ENCODE peak calls at places on chromosomes 7 and 10, in ten cellular contexts. R is MV-4-11, C is glutamatergic neuron, W is KG1, N is right lobe of liver, B is NCI-H510A treated with DMSO at 0.1 percent for 48 hours, H is EL, X is LHCN-M2, E is NCI-H1105 treated with DMSO at 0.1 percent for 48 hours, T is ureter. Z is an unnamed sample.
A peak's percentile ranks its signal among the peaks of the same experiment; 100 is the strongest.

GRCh38 chr10:23368816-23369640 is 24.4 kb upstream of the C10orf67 start:
- DNase-seq in X (peak; percentile 87), W (no peak), R (peak; percentile 77), C (no peak), T (no peak), E (no peak), N (no peak), B (no peak), H (no peak), Z (no peak)

GRCh38 chr7:127150543-127150942 is 102.2 kb downstream of the GRM8 start:
- DNase-seq in R (no peak), E (no peak), N (no peak), X (no peak), B (no peak), W (no peak), H (no peak), T (no peak), C (no peak), Z (no peak)

GRCh38 chr7:157687158-157687557 is 350.4 kb downstream of the DNAJB6 start:
- DNase-seq in C (no peak), R (no peak), X (no peak), W (no peak), E (no peak), H (no peak), B (no peak), N (no peak), T (no peak), Z (no peak)

GRCh38 chr7:45915606-45916005 is 5.5 kb downstream of the IGFBP3 start:
- DNase-seq in B (no peak), N (no peak), X (no peak), W (no peak), H (no peak), T (no peak), R (no peak), C (no peak), E (no peak), Z (no peak)

GRCh38 chr10:60896033-60896432 is 48.0 kb downstream of the RHOBTB1 start:
- DNase-seq in W (no peak), H (no peak), R (no peak), B (no peak), E (no peak), T (no peak), N (no peak), C (no peak), X (peak; percentile 18), Z (no peak)

GRCh38 chr7:127628445-127628844 is 10.5 kb upstream of the PAX4 start:
- DNase-seq in C (no peak), T (no peak), R (no peak), X (no peak), H (no peak), N (no peak), E (no peak), B (no peak), W (no peak), Z (no peak)

GRCh38 chr10:71429304-71429703 is 32.6 kb downstream of the CDH23 start:
- DNase-seq in B (no peak), E (no peak), R (no peak), H (no peak), W (no peak), X (no peak), N (no peak), T (peak; percentile 23), C (no peak), Z (no peak)

GRCh38 chr10:124604214-124605000 is 139.8 kb downstream of the FAM53B start:
- DNase-seq in E (no peak), N (peak; percentile 7), C (peak; percentile 16), H (no peak), R (no peak), W (no peak), X (no peak), T (no peak), B (no peak), Z (no peak)

GRCh38 chr10:113056468-113057021 is 106.5 kb downstream of the TCF7L2 start:
- DNase-seq in H (peak; percentile 84), T (no peak), R (no peak), W (no peak), N (no peak), C (no peak), E (no peak), X (peak; percentile 54), B (no peak), Z (no peak)

GRCh38 chr10:80172896-80173295 is 32.4 kb downstream of the ANXA11 start:
- DNase-seq in N (no peak), C (no peak), E (no peak), T (peak; percentile 68), W (no peak), B (peak; percentile 59), R (no peak), H (no peak), X (no peak), Z (no peak)

GRCh38 chr7:105493196-105493927 is 28.7 kb downstream of the PUS7 start:
- DNase-seq in R (no peak), X (no peak), W (no peak), H (no peak), N (no peak), B (no peak), E (no peak), T (no peak), C (no peak), Z (no peak)

GRCh38 chr10:16030562-16030961 is 170.3 kb upstream of the MINDY3 start:
- DNase-seq in H (no peak), E (no peak), X (no peak), N (no peak), R (no peak), T (no peak), C (no peak), B (no peak), W (no peak), Z (no peak)

GRCh38 chr7:25427721-25428120 is 199.4 kb upstream of the NPVF start:
- DNase-seq in X (no peak), B (no peak), W (peak; percentile 0), C (no peak), T (no peak), H (no peak), N (no peak), R (peak; percentile 51), E (no peak), Z (no peak)

GRCh38 chr7:150369740-150370501 is 1.3 kb downstream of the REPIN1 start:
- DNase-seq in W (no peak), X (no peak), E (no peak), C (no peak), N (no peak), B (no peak), R (no peak), T (no peak), H (peak; percentile 21), Z (no peak)

GRCh38 chr10:26044123-26044749 is 110.2 kb downstream of the MYO3A start:
- DNase-seq in W (no peak), C (no peak), X (no peak), E (peak; percentile 51), H (no peak), B (no peak), T (no peak), R (peak; percentile 39), N (no peak), Z (no peak)

GRCh38 chr10:16105082-16105481 is 244.8 kb upstream of the MINDY3 start:
- DNase-seq in B (no peak), R (no peak), C (no peak), T (no peak), E (no peak), N (no peak), H (no peak), X (peak; percentile 67), W (no peak), Z (no peak)

GRCh38 chr10:97380513-97380912 is 20.6 kb downstream of the RRP12 start:
- DNase-seq in W (no peak), B (no peak), X (no peak), H (no peak), T (no peak), C (no peak), R (no peak), N (no peak), E (no peak), Z (no peak)

Z was measured in DMS153.